ENCODE peak calls at places on chromosomes 12 and 14, in six cellular contexts. L, D, G, S, Y and H are unnamed samples.

GRCh38 chr14:50232276-50232642 is 881 bp upstream of the SOS2 start:
- DNase-seq in L (no peak), D (no peak), G (no peak), S (no peak), Y (no peak), H (no peak)

GRCh38 chr14:56487761-56488160 is 91.8 kb upstream of the TMEM260 start:
- DNase-seq in L (no peak), D (peak; percentile 73), G (no peak), S (no peak), Y (no peak), H (no peak)

GRCh38 chr12:4118017-4118510 is 155.5 kb upstream of the CCND2 start:
- DNase-seq in L (no peak), D (no peak), G (no peak), S (no peak), Y (peak; percentile 82), H (no peak)

GRCh38 chr14:100015251-100015655 is 50.0 kb upstream of the EVL start:
- DNase-seq in L (no peak), D (no peak), G (no peak), S (no peak), Y (no peak), H (no peak)

GRCh38 chr14:75232597-75232996 is 46.0 kb upstream of the FOS start:
- DNase-seq in L (no peak), D (no peak), G (no peak), S (no peak), Y (no peak), H (no peak)

GRCh38 chr12:5506821-5507231 is 74.9 kb downstream of the NTF3 start:
- DNase-seq in L (no peak), D (no peak), G (no peak), S (no peak), Y (no peak), H (no peak)

GRCh38 chr12:126974779-126975178 is 1292.2 kb upstream of the TMEM132C start:
- DNase-seq in L (no peak), D (no peak), G (no peak), S (no peak), Y (no peak), H (no peak)

GRCh38 chr14:86450075-86450474 is 920.1 kb downstream of the FLRT2 start:
- DNase-seq in L (no peak), D (no peak), G (no peak), S (no peak), Y (no peak), H (no peak)

GRCh38 chr12:21642707-21643389 is 14.8 kb downstream of the LDHB start:
- DNase-seq in L (no peak), D (no peak), G (no peak), S (no peak), Y (no peak), H (no peak)

GRCh38 chr14:62206456-62206855 is 444.2 kb downstream of the SNAPC1 start:
- DNase-seq in L (no peak), D (no peak), G (no peak), S (no peak), Y (no peak), H (no peak)

GRCh38 chr14:68470361-68470760 is 322.5 kb downstream of the ZFP36L1 start:
- DNase-seq in L (no peak), D (no peak), G (no peak), S (no peak), Y (no peak), H (no peak)

GRCh38 chr12:49348781-49349180 is 2.1 kb downstream of the DNAJC22 start:
- DNase-seq in L (peak; percentile 39), D (no peak), G (no peak), S (peak; percentile 29), Y (no peak), H (no peak)

GRCh38 chr12:131047789-131048610 is 94.3 kb downstream of the ADGRD1 start:
- DNase-seq in L (no peak), D (no peak), G (no peak), S (peak; percentile 64), Y (peak; percentile 54), H (no peak)

GRCh38 chr14:61438860-61439765 is 117.7 kb downstream of the PRKCH start:
- DNase-seq in L (peak; percentile 79), D (peak; percentile 87), G (peak; percentile 82), S (peak; percentile 78), Y (no peak), H (no peak)

GRCh38 chr12:107223816-107224215 is 130.5 kb upstream of the CRY1 start:
- DNase-seq in L (no peak), D (peak; percentile 18), G (no peak), S (no peak), Y (no peak), H (no peak)

GRCh38 chr14:90644882-90645281 is 171.3 kb downstream of the TTC7B start:
- DNase-seq in L (no peak), D (peak; percentile 7), G (no peak), S (no peak), Y (no peak), H (no peak)

GRCh38 chr14:102854397-102854703 is 68.1 kb upstream of the AMN start:
- DNase-seq in L (no peak), D (no peak), G (no peak), S (no peak), Y (no peak), H (no peak)

GRCh38 chr12:18749381-18749957 is 11.6 kb downstream of the CAPZA3 start:
- DNase-seq in L (no peak), D (no peak), G (no peak), S (no peak), Y (no peak), H (no peak)

GRCh38 chr14:55530464-55530863 is 49.5 kb upstream of the KTN1 start:
- DNase-seq in L (no peak), D (no peak), G (no peak), S (no peak), Y (no peak), H (no peak)

GRCh38 chr12:57135487-57135886 is 7.2 kb downstream of the LRP1 start:
- DNase-seq in L (no peak), D (no peak), G (no peak), S (no peak), Y (no peak), H (no peak)

GRCh38 chr14:91294153-91294552 is 49.6 kb upstream of the GPR68 start:
- DNase-seq in L (no peak), D (no peak), G (no peak), S (no peak), Y (no peak), H (no peak)

GRCh38 chr12:56115329-56115728 is 1.1 kb upstream of the RPL41 start:
- DNase-seq in L (no peak), D (no peak), G (no peak), S (no peak), Y (no peak), H (no peak)

GRCh38 chr14:99790201-99790977 is 2.8 kb upstream of the EML1 start:
- DNase-seq in L (no peak), D (no peak), G (no peak), S (no peak), Y (no peak), H (no peak)

GRCh38 chr12:71662861-71663560 is 637 bp downstream of the ZFC3H1 start:
- DNase-seq in L (peak; percentile 77), D (peak; percentile 68), G (peak; percentile 4), S (peak; percentile 84), Y (peak; percentile 85), H (peak; percentile 65)

GRCh38 chr12:71661977-71662522 is 1.6 kb downstream of the ZFC3H1 start:
- DNase-seq in L (no peak), D (no peak), G (no peak), S (no peak), Y (no peak), H (no peak)

GRCh38 chr12:71664411-71665108 is 459 bp downstream of the THAP2 start:
- DNase-seq in L (no peak), D (no peak), G (no peak), S (no peak), Y (no peak), H (no peak)

GRCh38 chr12:71665109-71665476 is 992 bp downstream of the THAP2 start:
- DNase-seq in L (no peak), D (no peak), G (no peak), S (no peak), Y (no peak), H (no peak)

GRCh38 chr12:71663561-71664410 is at the start of the genes THAP2 and ZFC3H1:
- DNase-seq in L (peak; percentile 97), D (peak; percentile 99), G (peak; percentile 99), S (peak; percentile 94), Y (peak; percentile 96), H (peak; percentile 80)
- TF ChIP-seq CTCF in L (no peak), D (peak; percentile 55), G (peak; percentile 45), S (peak; percentile 22), Y (peak; percentile 9), H (no peak)

DNA sequence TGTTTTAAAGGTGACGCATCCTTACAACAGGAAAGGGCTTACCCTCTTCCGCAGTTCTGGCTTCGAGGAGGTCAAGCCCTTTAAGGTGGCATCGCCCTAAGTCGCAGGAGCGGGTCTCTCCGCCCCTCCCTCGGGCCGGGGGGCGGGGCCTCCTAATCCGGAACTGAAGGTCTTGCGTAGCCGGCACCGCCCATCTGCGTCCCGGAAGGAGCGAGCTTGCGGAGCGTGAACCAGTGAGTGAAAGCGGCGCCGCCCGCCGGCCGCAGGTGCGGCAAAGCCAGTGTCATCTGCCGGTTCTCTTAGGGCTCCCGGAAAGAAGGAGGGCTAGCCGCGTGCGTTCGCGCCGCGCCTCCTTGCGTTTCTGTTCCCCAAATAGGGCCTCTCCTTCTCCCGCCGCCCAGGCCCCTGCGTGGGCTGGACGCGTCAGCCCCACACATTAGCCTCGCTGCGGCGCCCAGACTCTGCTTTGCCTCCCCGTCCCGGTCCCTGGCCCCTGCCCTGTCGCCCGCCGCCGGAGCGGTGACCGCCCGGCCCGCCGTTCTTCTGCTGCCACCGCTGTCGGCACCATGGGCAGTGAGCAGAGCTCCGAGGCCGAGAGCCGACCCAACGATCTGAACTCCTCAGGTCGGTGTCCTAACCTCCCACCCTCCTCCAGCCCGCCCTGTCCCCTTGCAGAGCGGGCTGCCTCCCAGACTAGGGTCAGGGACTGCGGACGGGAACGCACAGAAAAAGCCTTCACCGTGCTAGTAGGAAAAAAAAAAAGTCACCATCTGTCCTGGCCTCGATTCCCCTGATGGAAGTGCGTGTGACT is at the start of gene BORCS5:
- DNase-seq in L (peak; percentile 98), D (peak; percentile 98), G (peak; percentile 65), S (peak; percentile 99), Y (peak; percentile 100), H (peak; percentile 99)
- TF ChIP-seq CTCF in L (no peak), D (peak; percentile 45), G (peak; percentile 32), S (peak; percentile 21), Y (no peak), H (no peak)

DNA sequence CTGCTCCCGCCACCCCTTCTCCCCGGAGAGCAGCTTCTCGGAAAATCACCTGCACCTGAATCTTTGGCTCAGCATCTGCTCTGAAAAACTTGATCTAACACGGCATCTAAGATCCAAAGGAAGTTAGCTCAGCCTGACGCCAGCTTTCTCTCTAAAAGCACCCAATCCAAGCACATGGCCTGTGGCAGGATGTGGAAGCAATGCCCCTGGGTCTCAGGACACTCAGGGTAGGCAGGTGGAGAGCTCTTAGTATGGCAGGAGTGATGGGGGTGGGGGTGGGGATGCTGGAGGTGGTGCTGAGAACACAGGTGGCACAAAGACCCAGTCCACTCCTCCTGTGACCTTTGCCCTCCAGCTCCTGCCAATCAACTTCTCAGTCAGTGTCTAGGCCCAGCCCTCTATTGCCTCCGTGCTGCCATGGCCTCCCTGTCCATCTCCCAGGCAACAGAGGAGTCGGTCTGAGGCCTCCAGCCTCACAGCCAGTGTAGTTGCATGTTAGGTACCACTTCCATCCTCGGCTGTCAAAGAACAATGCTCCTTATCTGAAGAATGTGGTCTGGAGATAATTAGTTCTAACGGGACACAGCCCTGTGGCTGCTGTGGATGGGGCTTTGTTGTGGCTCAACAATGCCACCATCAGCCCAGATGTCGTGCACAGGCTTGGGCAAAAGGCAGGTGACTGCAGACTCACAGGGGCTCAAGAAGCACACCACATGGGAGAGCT is 180.0 kb upstream of the C14orf180 start:
- DNase-seq in L (no peak), D (no peak), G (no peak), S (no peak), Y (no peak), H (no peak)
- TF ChIP-seq CTCF in L (no peak), D (no peak), G (no peak), S (no peak), Y (no peak), H (no peak)

GRCh38 chr14:89372156-89372555 is 44.9 kb downstream of the FOXN3 start:
- DNase-seq in L (no peak), D (no peak), G (no peak), S (no peak), Y (no peak), H (no peak)
- TF ChIP-seq CTCF in L (no peak), D (no peak), G (no peak), S (no peak), Y (no peak), H (no peak)